ENCODE peak calls at places on chromosomes 5 and 9, in seven cellular contexts. Z is mucosa of descending colon, S is astrocyte, Y is Peyer's patch, I is small intestine, P is HCT116, Q is thoracic aorta. L is an unnamed sample.

GRCh38 chr5:179166886-179167841 is 107.0 kb downstream of the ZNF354C start:
- DNase-seq in Q (no peak), S (peak; percentile 42), Y (no peak), Z (no peak), P (no peak), I (peak; percentile 15), L (peak; percentile 43)

GRCh38 chr5:142770650-142771609 is 753 bp downstream of the ARHGAP26 start:
- DNase-seq in S (no peak), Y (peak; percentile 45), Q (no peak), I (peak; percentile 58), Z (peak; percentile 76), P (no peak), L (peak; percentile 52)

GRCh38 chr5:179802950-179803562 is 3.6 kb downstream of the MGAT4B start:
- DNase-seq in Z (no peak), P (no peak), S (no peak), I (peak; percentile 69), Y (no peak), Q (no peak), L (peak; percentile 31)

GRCh38 chr5:10372726-10373709 is 19.5 kb downstream of the MARCHF6 start:
- DNase-seq in P (no peak), Y (no peak), Z (no peak), Q (no peak), I (no peak), S (no peak), L (no peak)

GRCh38 chr5:72417333-72418062 is 89.7 kb downstream of the ZNF366 start:
- DNase-seq in I (no peak), Y (no peak), S (no peak), P (no peak), Q (no peak), Z (no peak), L (no peak)

GRCh38 chr9:21715408-21715807 is 87.0 kb upstream of the MTAP start:
- DNase-seq in Q (no peak), P (no peak), Z (no peak), S (no peak), Y (no peak), I (no peak), L (no peak)

GRCh38 chr9:130193119-130193518 is 20.9 kb downstream of the NCS1 start:
- DNase-seq in Q (no peak), P (no peak), I (no peak), Y (no peak), S (no peak), Z (no peak), L (no peak)

GRCh38 chr5:15585128-15585527 is 85.1 kb downstream of the FBXL7 start:
- DNase-seq in Q (no peak), S (peak; percentile 71), I (no peak), P (no peak), Z (no peak), Y (no peak), L (no peak)

GRCh38 chr9:124329996-124330714 is 72.4 kb downstream of the NEK6 start:
- DNase-seq in Z (no peak), Q (no peak), P (no peak), Y (no peak), I (no peak), S (no peak), L (no peak)

GRCh38 chr9:75117572-75117971 is 29.3 kb downstream of the OSTF1 start:
- DNase-seq in Z (no peak), Y (no peak), Q (no peak), S (no peak), P (no peak), I (no peak), L (no peak)

GRCh38 chr5:38758774-38759423 is 86.9 kb upstream of the OSMR start:
- DNase-seq in Z (no peak), S (no peak), P (no peak), I (no peak), Y (no peak), Q (no peak), L (no peak)

GRCh38 chr5:55159763-55160492 is at the start of gene GPX8:
- DNase-seq in Y (no peak), Z (no peak), P (peak; percentile 77), S (peak; percentile 85), Q (no peak), I (peak; percentile 26), L (peak; percentile 24)

GRCh38 chr5:81638471-81638870 is 112.4 kb downstream of the SSBP2 start:
- DNase-seq in Y (no peak), Q (no peak), I (no peak), S (peak; percentile 49), Z (no peak), P (no peak), L (no peak)

GRCh38 chr9:122402403-122403268 is 31.8 kb downstream of the PTGS1 start:
- DNase-seq in S (peak; percentile 96), P (peak; percentile 96), I (no peak), Y (no peak), Z (no peak), Q (no peak), L (peak; percentile 41)

GRCh38 chr5:68970617-68971016 is 123.2 kb upstream of the SLC30A5 start:
- DNase-seq in S (no peak), Z (no peak), P (no peak), I (no peak), Y (no peak), Q (no peak), L (no peak)

GRCh38 chr5:52491829-52492217 is 295.9 kb upstream of the ITGA1 start:
- DNase-seq in Q (no peak), I (peak; percentile 2), Y (no peak), S (no peak), P (no peak), Z (no peak), L (no peak)

GRCh38 chr5:123132330-123132729 is 43.3 kb downstream of the PRDM6 start:
- DNase-seq in Q (no peak), S (no peak), P (no peak), Y (no peak), I (no peak), Z (no peak), L (no peak)

GRCh38 chr9:93586290-93587057 is 10.1 kb downstream of the PHF2 start:
- DNase-seq in Q (no peak), S (no peak), Z (peak; percentile 40), Y (no peak), I (no peak), P (no peak), L (peak; percentile 43)
- H3K4me3 ChIP-seq in Q (no peak overlapping the region), S (no peak overlapping the region), Z (no peak overlapping the region), Y (no peak overlapping the region), I (no peak overlapping the region), P (no peak overlapping the region), L (no peak overlapping the region)

DNA sequence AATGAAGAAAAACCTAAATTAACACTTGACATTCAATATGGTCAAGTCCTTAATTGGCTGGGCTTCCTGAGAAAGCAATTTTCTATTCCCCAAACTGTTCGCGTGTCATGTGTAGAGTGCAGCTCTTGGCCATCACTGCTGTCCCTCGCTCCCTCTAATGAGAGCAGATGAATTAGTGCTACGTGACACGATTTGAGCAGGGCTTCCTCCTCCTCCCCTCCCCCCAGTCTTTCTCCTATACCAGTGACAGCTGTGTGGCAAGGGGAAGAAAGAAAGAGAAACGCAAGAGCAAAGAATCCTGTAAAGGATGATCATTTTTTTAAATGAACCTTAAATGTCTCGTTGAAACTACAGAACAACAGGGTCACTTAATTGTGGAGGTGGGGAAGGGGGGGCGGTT is 159.6 kb downstream of the BNC2 start:
- DNase-seq in S (no peak), Y (no peak), Z (no peak), P (no peak), Q (no peak), I (no peak), L (no peak)
- H3K4me3 ChIP-seq in S (no peak overlapping the region), Y (no peak overlapping the region), Z (no peak overlapping the region), P (no peak overlapping the region), Q (no peak overlapping the region), I (no peak overlapping the region), L (no peak overlapping the region)

GRCh38 chr9:71752928-71753327 is 15.4 kb downstream of the CEMIP2 start:
- DNase-seq in S (no peak), Q (no peak), P (no peak), Y (no peak), Z (no peak), I (no peak), L (no peak)

GRCh38 chr9:71755230-71755629 is 13.1 kb downstream of the CEMIP2 start:
- DNase-seq in P (no peak), Q (no peak), Y (no peak), S (no peak), Z (no peak), I (no peak), L (no peak)

GRCh38 chr9:71752352-71752751 is 16.0 kb downstream of the CEMIP2 start:
- DNase-seq in P (no peak), I (no peak), Y (no peak), Z (no peak), Q (no peak), S (no peak), L (no peak)

GRCh38 chr9:71755869-71756268 is 12.4 kb downstream of the CEMIP2 start:
- DNase-seq in I (no peak), P (no peak), S (no peak), Z (no peak), Y (no peak), Q (no peak), L (no peak)

GRCh38 chr9:71754151-71754550 is 14.2 kb downstream of the CEMIP2 start:
- DNase-seq in Q (no peak), I (no peak), Y (no peak), Z (no peak), P (no peak), S (no peak), L (no peak)
- H3K4me3 ChIP-seq in Q (no peak overlapping the region), I (no peak overlapping the region), Y (no peak overlapping the region), Z (no peak overlapping the region), P (no peak overlapping the region), S (no peak overlapping the region), L (no peak overlapping the region)

GRCh38 chr5:141199359-141200235 is at the start of gene PCDHB11:
- DNase-seq in S (no peak), Q (no peak), I (no peak), P (no peak), Z (no peak), Y (no peak), L (no peak)
- H3K4me3 ChIP-seq in S (no peak within 1 kb of the TSS), Q (peak within 1 kb of the TSS; percentile 42), I (no peak within 1 kb of the TSS), P (no peak within 1 kb of the TSS), Z (no peak within 1 kb of the TSS), Y (no peak within 1 kb of the TSS), L (no peak within 1 kb of the TSS)

DNA sequence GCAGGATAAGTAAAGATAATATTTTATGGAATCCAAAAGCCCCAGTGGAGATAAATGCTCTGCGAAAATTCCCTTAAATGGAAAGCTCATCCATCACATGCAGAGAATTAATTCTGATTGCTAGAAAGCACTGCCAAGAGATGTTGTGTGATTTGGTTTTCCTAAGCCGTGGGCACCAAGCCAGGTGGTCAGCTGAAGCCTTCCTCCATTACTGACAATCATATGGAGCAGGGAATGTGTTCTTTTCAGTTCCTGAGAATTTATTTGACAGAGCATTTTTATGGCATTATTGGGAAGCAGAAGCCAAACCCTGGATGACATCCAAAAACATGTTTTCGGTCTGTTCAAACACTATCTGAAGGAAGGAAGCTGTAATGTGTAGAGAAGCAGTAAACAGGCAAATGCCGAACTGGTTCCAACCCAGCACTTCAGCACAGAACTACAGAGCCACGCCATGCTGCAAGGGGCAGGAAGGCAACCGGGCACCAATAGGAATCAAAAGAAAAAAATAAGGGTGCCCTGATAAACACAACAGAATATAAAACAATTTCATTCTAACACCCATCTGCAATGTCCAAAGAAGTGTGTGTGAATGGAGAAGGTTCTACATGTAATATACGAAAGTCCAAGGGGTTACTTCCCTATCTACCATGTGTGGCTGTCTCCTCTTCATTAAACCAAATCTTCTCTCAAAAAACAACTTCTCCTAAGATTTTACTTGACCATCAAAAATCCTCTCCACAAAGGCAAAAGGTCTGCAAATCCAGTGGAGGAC is 12.3 kb downstream of the ARSB start:
- DNase-seq in I (no peak), Y (no peak), Z (no peak), Q (no peak), P (no peak), S (peak; percentile 63), L (peak; percentile 39)
- H3K4me3 ChIP-seq in I (no peak overlapping the region), Y (no peak overlapping the region), Z (no peak overlapping the region), Q (peak overlapping the region; percentile 9), P (no peak overlapping the region), S (no peak overlapping the region), L (no peak overlapping the region)